ENCODE peak calls at places on chromosome 11, in seven cellular contexts. One of them, this sample, is unnamed.

GRCh38 chr11:116225236-116225635 is 547.6 kb downstream of the BUD13 start:
- DNase-seq in CD8-positive, alpha-beta memory T cell: no peak
- DNase-seq in mucosa of gallbladder: no peak
- DNase-seq in heart left ventricle: no peak
- DNase-seq in T-cell: no peak
- DNase-seq in left ventricle myocardium inferior: no peak
- DNase-seq in AG10803: no peak
- DNase-seq in this sample: no peak

GRCh38 chr11:120994460-120994859 is 29.4 kb upstream of the TBCEL start:
- DNase-seq in heart left ventricle: no peak
- DNase-seq in AG10803: no peak
- DNase-seq in left ventricle myocardium inferior: no peak
- DNase-seq in mucosa of gallbladder: no peak
- DNase-seq in CD8-positive, alpha-beta memory T cell: no peak
- DNase-seq in T-cell: no peak
- DNase-seq in this sample: no peak

GRCh38 chr11:86502137-86502536 is 127.5 kb downstream of the CCDC81 start:
- DNase-seq in T-cell: no peak
- DNase-seq in mucosa of gallbladder: no peak
- DNase-seq in heart left ventricle: no peak
- DNase-seq in CD8-positive, alpha-beta memory T cell: no peak
- DNase-seq in AG10803: no peak
- DNase-seq in left ventricle myocardium inferior: no peak
- DNase-seq in this sample: no peak

GRCh38 chr11:124891390-124891861 is 6.2 kb downstream of the ROBO4 start:
- DNase-seq in heart left ventricle: no peak
- DNase-seq in left ventricle myocardium inferior: peak; percentile 58
- DNase-seq in CD8-positive, alpha-beta memory T cell: no peak
- DNase-seq in AG10803: no peak
- DNase-seq in mucosa of gallbladder: peak; percentile 9
- DNase-seq in T-cell: no peak
- DNase-seq in this sample: no peak

GRCh38 chr11:5247479-5248192 is 2.0 kb downstream of the HBG1 start:
- DNase-seq in AG10803: no peak
- DNase-seq in mucosa of gallbladder: no peak
- DNase-seq in heart left ventricle: no peak
- DNase-seq in T-cell: no peak
- DNase-seq in CD8-positive, alpha-beta memory T cell: no peak
- DNase-seq in left ventricle myocardium inferior: no peak
- DNase-seq in this sample: no peak

GRCh38 chr11:75380716-75381420 is 18.4 kb upstream of the RPS3 start:
- DNase-seq in T-cell: no peak
- DNase-seq in mucosa of gallbladder: peak; percentile 75
- DNase-seq in AG10803: no peak
- DNase-seq in heart left ventricle: no peak
- DNase-seq in left ventricle myocardium inferior: no peak
- DNase-seq in CD8-positive, alpha-beta memory T cell: no peak
- DNase-seq in this sample: no peak

GRCh38 chr11:86676533-86677154 is 4.2 kb upstream of the ME3 start:
- DNase-seq in AG10803: no peak
- DNase-seq in left ventricle myocardium inferior: no peak
- DNase-seq in T-cell: no peak
- DNase-seq in CD8-positive, alpha-beta memory T cell: no peak
- DNase-seq in mucosa of gallbladder: no peak
- DNase-seq in heart left ventricle: no peak
- DNase-seq in this sample: no peak

GRCh38 chr11:46248270-46249102 is 29.0 kb upstream of the CREB3L1 start:
- DNase-seq in CD8-positive, alpha-beta memory T cell: no peak
- DNase-seq in AG10803: peak; percentile 96
- DNase-seq in left ventricle myocardium inferior: no peak
- DNase-seq in mucosa of gallbladder: no peak
- DNase-seq in heart left ventricle: no peak
- DNase-seq in T-cell: no peak
- DNase-seq in this sample: no peak

GRCh38 chr11:83092488-83093384 is 21.0 kb upstream of the RAB30 start:
- DNase-seq in T-cell: no peak
- DNase-seq in CD8-positive, alpha-beta memory T cell: no peak
- DNase-seq in mucosa of gallbladder: peak; percentile 66
- DNase-seq in heart left ventricle: no peak
- DNase-seq in left ventricle myocardium inferior: no peak
- DNase-seq in AG10803: no peak
- DNase-seq in this sample: no peak

GRCh38 chr11:129960216-129961214 is 42.1 kb downstream of the PRDM10 start:
- DNase-seq in AG10803: peak; percentile 72
- DNase-seq in T-cell: no peak
- DNase-seq in mucosa of gallbladder: no peak
- DNase-seq in CD8-positive, alpha-beta memory T cell: no peak
- DNase-seq in left ventricle myocardium inferior: no peak
- DNase-seq in heart left ventricle: no peak
- DNase-seq in this sample: no peak

GRCh38 chr11:118406599-118407166 is 5.3 kb downstream of the ATP5MG start:
- DNase-seq in mucosa of gallbladder: no peak
- DNase-seq in T-cell: no peak
- DNase-seq in heart left ventricle: no peak
- DNase-seq in CD8-positive, alpha-beta memory T cell: no peak
- DNase-seq in AG10803: peak; percentile 55
- DNase-seq in left ventricle myocardium inferior: no peak
- DNase-seq in this sample: no peak

GRCh38 chr11:33670250-33671011 is 30.2 kb downstream of the C11orf91 start:
- DNase-seq in left ventricle myocardium inferior: no peak
- DNase-seq in heart left ventricle: no peak
- DNase-seq in T-cell: no peak
- DNase-seq in CD8-positive, alpha-beta memory T cell: no peak
- DNase-seq in AG10803: peak; percentile 71
- DNase-seq in mucosa of gallbladder: no peak
- DNase-seq in this sample: no peak

GRCh38 chr11:61900251-61900650 is 8.9 kb upstream of the FADS3 start:
- DNase-seq in mucosa of gallbladder: no peak
- DNase-seq in heart left ventricle: no peak
- DNase-seq in T-cell: no peak
- DNase-seq in AG10803: no peak
- DNase-seq in left ventricle myocardium inferior: no peak
- DNase-seq in CD8-positive, alpha-beta memory T cell: no peak
- DNase-seq in this sample: no peak

GRCh38 chr11:92576315-92576714 is 351.7 kb downstream of the FAT3 start:
- DNase-seq in T-cell: no peak
- DNase-seq in left ventricle myocardium inferior: no peak
- DNase-seq in mucosa of gallbladder: no peak
- DNase-seq in heart left ventricle: no peak
- DNase-seq in AG10803: no peak
- DNase-seq in CD8-positive, alpha-beta memory T cell: no peak
- DNase-seq in this sample: no peak

GRCh38 chr11:24588075-24588474 is 91.2 kb downstream of the LUZP2 start:
- DNase-seq in left ventricle myocardium inferior: no peak
- DNase-seq in AG10803: no peak
- DNase-seq in mucosa of gallbladder: no peak
- DNase-seq in heart left ventricle: no peak
- DNase-seq in T-cell: no peak
- DNase-seq in CD8-positive, alpha-beta memory T cell: no peak
- DNase-seq in this sample: no peak

GRCh38 chr11:126415669-126416420 is 60.4 kb downstream of the ST3GAL4 start:
- DNase-seq in left ventricle myocardium inferior: peak; percentile 89
- DNase-seq in AG10803: peak; percentile 60
- DNase-seq in T-cell: no peak
- DNase-seq in mucosa of gallbladder: peak; percentile 61
- DNase-seq in heart left ventricle: peak; percentile 84
- DNase-seq in CD8-positive, alpha-beta memory T cell: no peak
- DNase-seq in this sample: no peak

GRCh38 chr11:131504199-131504949 is 134.0 kb downstream of the NTM start:
- DNase-seq in CD8-positive, alpha-beta memory T cell: no peak
- DNase-seq in T-cell: no peak
- DNase-seq in left ventricle myocardium inferior: no peak
- DNase-seq in heart left ventricle: no peak
- DNase-seq in mucosa of gallbladder: no peak
- DNase-seq in AG10803: peak; percentile 4
- DNase-seq in this sample: no peak

GRCh38 chr11:122523841-122524531 is 131.5 kb upstream of the UBASH3B start:
- DNase-seq in AG10803: peak; percentile 64
- DNase-seq in heart left ventricle: no peak
- DNase-seq in CD8-positive, alpha-beta memory T cell: no peak
- DNase-seq in left ventricle myocardium inferior: peak; percentile 20
- DNase-seq in mucosa of gallbladder: no peak
- DNase-seq in T-cell: no peak
- DNase-seq in this sample: no peak

GRCh38 chr11:7442588-7443215 is 42.6 kb upstream of the OLFML1 start:
- DNase-seq in AG10803: peak; percentile 49
- DNase-seq in left ventricle myocardium inferior: peak; percentile 72
- DNase-seq in T-cell: peak; percentile 68
- DNase-seq in CD8-positive, alpha-beta memory T cell: peak; percentile 48
- DNase-seq in heart left ventricle: peak; percentile 81
- DNase-seq in mucosa of gallbladder: peak; percentile 74
- DNase-seq in this sample: no peak

GRCh38 chr11:64264371-64264852 is 13.1 kb downstream of the PLCB3 start:
- DNase-seq in left ventricle myocardium inferior: no peak
- DNase-seq in T-cell: no peak
- DNase-seq in CD8-positive, alpha-beta memory T cell: no peak
- DNase-seq in mucosa of gallbladder: no peak
- DNase-seq in AG10803: no peak
- DNase-seq in heart left ventricle: no peak
- DNase-seq in this sample: no peak

GRCh38 chr11:82546556-82547162 is 187.0 kb downstream of the FAM181B start:
- DNase-seq in T-cell: no peak
- DNase-seq in left ventricle myocardium inferior: no peak
- DNase-seq in AG10803: no peak
- DNase-seq in CD8-positive, alpha-beta memory T cell: no peak
- DNase-seq in mucosa of gallbladder: no peak
- DNase-seq in heart left ventricle: no peak
- DNase-seq in this sample: no peak

GRCh38 chr11:84947970-84948600 is 679.1 kb downstream of the DLG2 start:
- DNase-seq in left ventricle myocardium inferior: no peak
- DNase-seq in heart left ventricle: no peak
- DNase-seq in AG10803: peak; percentile 56
- DNase-seq in T-cell: no peak
- DNase-seq in mucosa of gallbladder: no peak
- DNase-seq in CD8-positive, alpha-beta memory T cell: no peak
- DNase-seq in this sample: no peak

GRCh38 chr11:46977940-46978595 is 41.5 kb downstream of the CSTPP1 start:
- DNase-seq in T-cell: no peak
- DNase-seq in heart left ventricle: no peak
- DNase-seq in CD8-positive, alpha-beta memory T cell: no peak
- DNase-seq in mucosa of gallbladder: no peak
- DNase-seq in AG10803: no peak
- DNase-seq in left ventricle myocardium inferior: no peak
- DNase-seq in this sample: no peak

GRCh38 chr11:34356918-34357645 is 728 bp downstream of the ABTB2 start:
- DNase-seq in T-cell: peak; percentile 57
- DNase-seq in heart left ventricle: peak; percentile 80
- DNase-seq in left ventricle myocardium inferior: peak; percentile 56
- DNase-seq in AG10803: peak; percentile 69
- DNase-seq in CD8-positive, alpha-beta memory T cell: peak; percentile 56
- DNase-seq in mucosa of gallbladder: peak; percentile 40
- DNase-seq in this sample: peak; percentile 19

GRCh38 chr11:46766656-46767055 is 47.6 kb downstream of the F2 start:
- DNase-seq in T-cell: no peak
- DNase-seq in AG10803: no peak
- DNase-seq in CD8-positive, alpha-beta memory T cell: no peak
- DNase-seq in heart left ventricle: no peak
- DNase-seq in left ventricle myocardium inferior: no peak
- DNase-seq in mucosa of gallbladder: no peak
- DNase-seq in this sample: no peak

GRCh38 chr11:111978028-111978771 is 41.1 kb downstream of the DIXDC1 start:
- DNase-seq in CD8-positive, alpha-beta memory T cell: no peak
- DNase-seq in left ventricle myocardium inferior: peak; percentile 37
- DNase-seq in T-cell: no peak
- DNase-seq in mucosa of gallbladder: peak; percentile 74
- DNase-seq in AG10803: peak; percentile 74
- DNase-seq in heart left ventricle: no peak
- DNase-seq in this sample: no peak

GRCh38 chr11:43278302-43278956 is 33.4 kb upstream of the API5 start:
- DNase-seq in T-cell: no peak
- DNase-seq in CD8-positive, alpha-beta memory T cell: no peak
- DNase-seq in heart left ventricle: no peak
- DNase-seq in left ventricle myocardium inferior: no peak
- DNase-seq in mucosa of gallbladder: no peak
- DNase-seq in AG10803: peak; percentile 30
- DNase-seq in this sample: no peak

GRCh38 chr11:8201524-8202365 is 32.9 kb upstream of the RIC3 start:
- DNase-seq in left ventricle myocardium inferior: no peak
- DNase-seq in T-cell: no peak
- DNase-seq in heart left ventricle: no peak
- DNase-seq in CD8-positive, alpha-beta memory T cell: no peak
- DNase-seq in AG10803: no peak
- DNase-seq in mucosa of gallbladder: no peak
- DNase-seq in this sample: no peak

GRCh38 chr11:64643258-64643881 is 52.4 kb downstream of the SLC22A12 start:
- DNase-seq in AG10803: no peak
- DNase-seq in T-cell: no peak
- DNase-seq in CD8-positive, alpha-beta memory T cell: no peak
- DNase-seq in left ventricle myocardium inferior: no peak
- DNase-seq in mucosa of gallbladder: no peak
- DNase-seq in heart left ventricle: no peak
- DNase-seq in this sample: no peak

GRCh38 chr11:118876261-118876660 is 7.4 kb upstream of the CXCR5 start:
- DNase-seq in mucosa of gallbladder: no peak
- DNase-seq in T-cell: no peak
- DNase-seq in left ventricle myocardium inferior: no peak
- DNase-seq in AG10803: no peak
- DNase-seq in CD8-positive, alpha-beta memory T cell: no peak
- DNase-seq in heart left ventricle: no peak
- DNase-seq in this sample: no peak

GRCh38 chr11:64971421-64972233 is at the start of gene MAJIN:
- DNase-seq in T-cell: peak; percentile 84
- DNase-seq in CD8-positive, alpha-beta memory T cell: peak; percentile 88
- DNase-seq in mucosa of gallbladder: peak; percentile 91
- DNase-seq in heart left ventricle: peak; percentile 97
- DNase-seq in AG10803: peak; percentile 43
- DNase-seq in left ventricle myocardium inferior: peak; percentile 88
- DNase-seq in this sample: peak; percentile 79

GRCh38 chr11:95697614-95698408 is 91.8 kb downstream of the FAM76B start:
- DNase-seq in mucosa of gallbladder: no peak
- DNase-seq in heart left ventricle: no peak
- DNase-seq in AG10803: peak; percentile 34
- DNase-seq in T-cell: no peak
- DNase-seq in CD8-positive, alpha-beta memory T cell: no peak
- DNase-seq in left ventricle myocardium inferior: no peak
- DNase-seq in this sample: no peak

GRCh38 chr11:65446446-65447277 is 24.1 kb downstream of the NEAT1 start:
- DNase-seq in T-cell: no peak
- DNase-seq in mucosa of gallbladder: no peak
- DNase-seq in AG10803: peak; percentile 59
- DNase-seq in heart left ventricle: peak; percentile 78
- DNase-seq in CD8-positive, alpha-beta memory T cell: no peak
- DNase-seq in left ventricle myocardium inferior: peak; percentile 56
- DNase-seq in this sample: no peak

This sample was measured in effector memory CD4-positive, alpha-beta T cell.